ENCODE peak calls at places on chromosomes 3 and 15, in four cellular contexts. One of them, this sample, is unnamed.

GRCh38 chr15:31352283-31352880 is 25.7 kb downstream of the KLF13 start:
- DNase-seq in aorta: no peak
- DNase-seq in naive thymus-derived CD4-positive, alpha-beta T cell: no peak
- DNase-seq in GM06990: no peak
- DNase-seq in this sample: no peak

GRCh38 chr3:133821767-133822638 is 16.4 kb downstream of the SRPRB start:
- DNase-seq in GM06990: no peak
- DNase-seq in naive thymus-derived CD4-positive, alpha-beta T cell: no peak
- DNase-seq in aorta: peak; percentile 89
- DNase-seq in this sample: no peak

GRCh38 chr3:112319516-112320276 is 13.3 kb upstream of the CD200 start:
- DNase-seq in aorta: no peak
- DNase-seq in naive thymus-derived CD4-positive, alpha-beta T cell: no peak
- DNase-seq in GM06990: no peak
- DNase-seq in this sample: no peak

GRCh38 chr3:157460253-157460652 is 23.6 kb downstream of the PTX3 start:
- DNase-seq in aorta: no peak
- DNase-seq in naive thymus-derived CD4-positive, alpha-beta T cell: no peak
- DNase-seq in GM06990: no peak
- DNase-seq in this sample: no peak

GRCh38 chr15:45442497-45443135 is 64.3 kb upstream of the GATM start:
- DNase-seq in naive thymus-derived CD4-positive, alpha-beta T cell: no peak
- DNase-seq in aorta: no peak
- DNase-seq in GM06990: no peak
- DNase-seq in this sample: no peak

GRCh38 chr3:16474304-16474703 is 39.2 kb downstream of the RFTN1 start:
- DNase-seq in GM06990: no peak
- DNase-seq in naive thymus-derived CD4-positive, alpha-beta T cell: no peak
- DNase-seq in aorta: no peak
- DNase-seq in this sample: no peak

GRCh38 chr15:47422901-47423300 is 294.4 kb upstream of the SEMA6D start:
- DNase-seq in aorta: no peak
- DNase-seq in GM06990: no peak
- DNase-seq in naive thymus-derived CD4-positive, alpha-beta T cell: no peak
- DNase-seq in this sample: no peak

GRCh38 chr3:10371167-10371566 is 50.3 kb upstream of the SEC13 start:
- DNase-seq in GM06990: no peak
- DNase-seq in aorta: no peak
- DNase-seq in naive thymus-derived CD4-positive, alpha-beta T cell: no peak
- DNase-seq in this sample: no peak

GRCh38 chr3:42556089-42556632 is 25.6 kb downstream of the SEC22C start:
- DNase-seq in GM06990: no peak
- DNase-seq in naive thymus-derived CD4-positive, alpha-beta T cell: peak; percentile 66
- DNase-seq in aorta: no peak
- DNase-seq in this sample: no peak

GRCh38 chr3:127762077-127762786 is 60.1 kb downstream of the MGLL start:
- DNase-seq in GM06990: peak; percentile 68
- DNase-seq in aorta: peak; percentile 78
- DNase-seq in naive thymus-derived CD4-positive, alpha-beta T cell: no peak
- DNase-seq in this sample: peak; percentile 66

GRCh38 chr3:197504239-197505191 is 51.3 kb downstream of the BDH1 start:
- DNase-seq in GM06990: no peak
- DNase-seq in aorta: no peak
- DNase-seq in naive thymus-derived CD4-positive, alpha-beta T cell: no peak
- DNase-seq in this sample: no peak

GRCh38 chr3:179289295-179289694 is 33.5 kb upstream of the ZNF639 start:
- DNase-seq in aorta: no peak
- DNase-seq in naive thymus-derived CD4-positive, alpha-beta T cell: no peak
- DNase-seq in GM06990: no peak
- DNase-seq in this sample: no peak

GRCh38 chr3:185152433-185153169 is at the start of gene C3orf70:
- DNase-seq in aorta: peak; percentile 89
- DNase-seq in naive thymus-derived CD4-positive, alpha-beta T cell: no peak
- DNase-seq in GM06990: peak; percentile 44
- DNase-seq in this sample: no peak

GRCh38 chr15:71202712-71203111 is 87.4 kb downstream of the THSD4 start:
- DNase-seq in GM06990: no peak
- DNase-seq in aorta: no peak
- DNase-seq in naive thymus-derived CD4-positive, alpha-beta T cell: no peak
- DNase-seq in this sample: no peak

GRCh38 chr3:156264771-156265170 is 144.4 kb downstream of the KCNAB1 start:
- DNase-seq in aorta: no peak
- DNase-seq in naive thymus-derived CD4-positive, alpha-beta T cell: no peak
- DNase-seq in GM06990: no peak
- DNase-seq in this sample: no peak

GRCh38 chr3:138774529-138775253 is 60.0 kb downstream of the PIK3CB start:
- DNase-seq in GM06990: no peak
- DNase-seq in naive thymus-derived CD4-positive, alpha-beta T cell: no peak
- DNase-seq in aorta: no peak
- DNase-seq in this sample: no peak

GRCh38 chr15:29018406-29018805 is 132.6 kb downstream of the APBA2 start:
- DNase-seq in aorta: no peak
- DNase-seq in GM06990: no peak
- DNase-seq in naive thymus-derived CD4-positive, alpha-beta T cell: no peak
- DNase-seq in this sample: no peak

GRCh38 chr3:172591876-172592771 is 68.9 kb upstream of the TNFSF10 start:
- DNase-seq in naive thymus-derived CD4-positive, alpha-beta T cell: peak; percentile 47
- DNase-seq in GM06990: peak; percentile 72
- DNase-seq in aorta: no peak
- DNase-seq in this sample: peak; percentile 83

GRCh38 chr15:59294574-59294960 is 78.1 kb downstream of the MYO1E start:
- DNase-seq in aorta: no peak
- DNase-seq in GM06990: no peak
- DNase-seq in naive thymus-derived CD4-positive, alpha-beta T cell: no peak
- DNase-seq in this sample: no peak

GRCh38 chr3:8864570-8865350 is 95.3 kb upstream of the OXTR start:
- DNase-seq in GM06990: no peak
- DNase-seq in naive thymus-derived CD4-positive, alpha-beta T cell: no peak
- DNase-seq in aorta: no peak
- DNase-seq in this sample: no peak
- H3K4me3 ChIP-seq in GM06990: no peak overlapping the region
- H3K4me3 ChIP-seq in naive thymus-derived CD4-positive, alpha-beta T cell: no peak overlapping the region
- H3K4me3 ChIP-seq in aorta: no peak overlapping the region
- H3K4me3 ChIP-seq in this sample: no peak overlapping the region

GRCh38 chr3:121063628-121064027 is 155.6 kb downstream of the STXBP5L start:
- DNase-seq in aorta: peak; percentile 36
- DNase-seq in GM06990: no peak
- DNase-seq in naive thymus-derived CD4-positive, alpha-beta T cell: no peak
- DNase-seq in this sample: no peak
- H3K4me3 ChIP-seq in aorta: no peak overlapping the region
- H3K4me3 ChIP-seq in GM06990: no peak overlapping the region
- H3K4me3 ChIP-seq in naive thymus-derived CD4-positive, alpha-beta T cell: no peak overlapping the region
- H3K4me3 ChIP-seq in this sample: no peak overlapping the region

DNA sequence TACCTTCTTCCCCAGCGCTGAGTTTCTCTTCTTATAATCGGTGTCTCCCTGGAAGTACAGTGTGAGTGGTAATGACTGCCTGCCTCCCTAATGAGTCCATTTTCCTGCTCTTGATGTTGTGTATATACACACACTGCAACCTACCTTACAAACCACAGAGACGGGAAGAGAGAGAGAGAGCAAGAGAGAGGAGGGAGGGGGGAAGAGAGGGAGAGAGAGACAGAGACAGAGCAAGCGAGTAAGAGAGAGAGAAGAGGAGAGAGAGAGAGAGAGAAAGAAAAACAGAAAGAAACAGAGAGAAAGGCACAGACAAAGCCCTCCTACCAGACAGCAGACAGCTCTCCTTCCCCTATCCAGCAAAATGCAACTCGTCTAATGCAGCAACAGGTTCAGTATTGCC is 46.9 kb downstream of the ZBTB20 start:
- DNase-seq in naive thymus-derived CD4-positive, alpha-beta T cell: peak; percentile 68
- DNase-seq in GM06990: no peak
- DNase-seq in aorta: no peak
- DNase-seq in this sample: peak; percentile 13
- H3K4me3 ChIP-seq in naive thymus-derived CD4-positive, alpha-beta T cell: peak overlapping the region; percentile 57
- H3K4me3 ChIP-seq in GM06990: peak overlapping the region; percentile 41
- H3K4me3 ChIP-seq in aorta: peak overlapping the region; percentile 54
- H3K4me3 ChIP-seq in this sample: peak overlapping the region; percentile 40

DNA sequence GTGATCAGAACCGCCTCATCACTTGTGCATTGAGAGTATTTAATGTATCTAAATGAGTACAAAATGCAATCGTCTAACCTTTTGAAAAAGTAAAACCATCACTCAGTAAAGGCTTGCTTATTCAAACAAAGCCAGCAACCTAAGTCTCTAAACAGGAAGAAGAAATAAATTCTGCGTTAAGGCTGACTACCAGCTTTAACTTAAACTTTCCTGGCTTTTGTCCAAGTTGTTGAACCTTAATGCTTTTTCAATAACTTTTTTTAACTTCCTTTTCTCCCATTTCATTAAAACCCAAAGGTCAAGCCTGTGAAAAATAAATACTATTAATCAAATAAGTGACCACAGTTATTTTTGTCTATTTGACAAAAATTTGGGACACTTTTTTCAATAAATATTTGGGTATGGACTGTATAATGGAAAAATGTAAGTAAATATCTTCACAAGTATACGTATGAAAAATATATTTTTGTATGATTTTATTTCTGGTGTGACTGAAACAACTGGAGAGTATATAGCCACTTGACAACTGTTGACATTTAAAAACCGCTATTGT is 2.7 kb downstream of the KLHL24 start:
- DNase-seq in aorta: no peak
- DNase-seq in GM06990: no peak
- DNase-seq in naive thymus-derived CD4-positive, alpha-beta T cell: no peak
- DNase-seq in this sample: no peak
- H3K4me3 ChIP-seq in aorta: no peak overlapping the region
- H3K4me3 ChIP-seq in GM06990: no peak overlapping the region
- H3K4me3 ChIP-seq in naive thymus-derived CD4-positive, alpha-beta T cell: no peak overlapping the region
- H3K4me3 ChIP-seq in this sample: no peak overlapping the region

DNA sequence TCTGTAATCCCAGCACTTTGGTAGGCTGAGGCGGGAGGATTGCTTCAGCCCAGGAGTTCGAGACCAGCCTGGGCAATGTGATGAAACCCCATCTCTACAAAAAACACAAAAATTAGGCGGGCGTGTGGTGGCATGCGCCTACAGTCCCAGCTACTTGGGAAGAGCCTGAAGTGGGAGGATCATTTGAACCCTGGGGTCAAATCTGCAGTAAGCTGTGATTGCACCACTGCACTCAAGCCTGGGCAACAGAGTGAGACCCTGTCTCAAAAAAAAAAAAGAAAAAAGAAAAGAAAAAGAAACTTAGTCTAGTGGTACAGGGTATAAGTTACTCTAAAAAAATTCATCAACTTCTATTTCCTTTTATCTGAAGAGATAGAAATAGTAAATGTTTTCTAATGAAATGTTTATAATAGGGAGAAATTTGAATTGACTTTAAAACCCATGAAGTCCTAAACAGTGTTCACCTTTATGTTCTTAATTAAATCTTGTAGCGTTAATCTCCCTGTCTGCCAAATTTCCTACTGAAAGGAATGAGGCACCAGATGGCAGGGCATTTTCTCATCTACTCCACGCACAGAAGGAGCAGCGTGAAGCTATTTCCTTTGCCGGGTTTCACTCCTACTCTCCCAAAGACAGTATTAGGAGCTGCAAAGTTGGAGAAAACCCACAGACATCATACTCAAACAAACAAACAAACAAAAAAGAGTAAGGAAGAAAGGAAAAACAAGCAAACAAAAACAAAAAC is 1.9 kb downstream of the PCLAF start:
- DNase-seq in naive thymus-derived CD4-positive, alpha-beta T cell: no peak
- DNase-seq in aorta: no peak
- DNase-seq in GM06990: no peak
- DNase-seq in this sample: no peak
- H3K4me3 ChIP-seq in naive thymus-derived CD4-positive, alpha-beta T cell: no peak overlapping the region
- H3K4me3 ChIP-seq in aorta: no peak overlapping the region
- H3K4me3 ChIP-seq in GM06990: peak overlapping the region; percentile 77
- H3K4me3 ChIP-seq in this sample: peak overlapping the region; percentile 84

DNA sequence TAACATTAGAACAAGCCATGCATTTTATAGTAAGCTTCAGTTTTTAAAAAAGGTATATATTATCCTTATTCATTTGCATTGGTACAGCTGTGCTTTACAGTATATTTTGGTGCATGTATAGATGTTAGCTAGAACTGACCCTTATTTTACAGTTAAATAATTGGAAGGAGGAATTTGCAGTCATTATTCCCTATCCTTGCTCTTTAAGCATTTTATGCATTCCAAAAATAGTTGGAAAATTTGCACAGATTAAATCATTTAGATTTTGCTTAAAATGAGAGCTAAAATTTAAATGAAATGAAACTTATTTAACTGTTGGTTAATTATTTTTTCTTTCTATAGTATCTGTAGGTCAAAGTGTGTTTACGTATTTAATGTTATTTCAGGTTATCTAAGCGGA is 667.1 kb downstream of the NAALADL2 start:
- DNase-seq in aorta: no peak
- DNase-seq in naive thymus-derived CD4-positive, alpha-beta T cell: no peak
- DNase-seq in GM06990: no peak
- DNase-seq in this sample: no peak
- H3K4me3 ChIP-seq in aorta: peak overlapping the region; percentile 97
- H3K4me3 ChIP-seq in naive thymus-derived CD4-positive, alpha-beta T cell: no peak overlapping the region
- H3K4me3 ChIP-seq in GM06990: no peak overlapping the region
- H3K4me3 ChIP-seq in this sample: no peak overlapping the region

DNA sequence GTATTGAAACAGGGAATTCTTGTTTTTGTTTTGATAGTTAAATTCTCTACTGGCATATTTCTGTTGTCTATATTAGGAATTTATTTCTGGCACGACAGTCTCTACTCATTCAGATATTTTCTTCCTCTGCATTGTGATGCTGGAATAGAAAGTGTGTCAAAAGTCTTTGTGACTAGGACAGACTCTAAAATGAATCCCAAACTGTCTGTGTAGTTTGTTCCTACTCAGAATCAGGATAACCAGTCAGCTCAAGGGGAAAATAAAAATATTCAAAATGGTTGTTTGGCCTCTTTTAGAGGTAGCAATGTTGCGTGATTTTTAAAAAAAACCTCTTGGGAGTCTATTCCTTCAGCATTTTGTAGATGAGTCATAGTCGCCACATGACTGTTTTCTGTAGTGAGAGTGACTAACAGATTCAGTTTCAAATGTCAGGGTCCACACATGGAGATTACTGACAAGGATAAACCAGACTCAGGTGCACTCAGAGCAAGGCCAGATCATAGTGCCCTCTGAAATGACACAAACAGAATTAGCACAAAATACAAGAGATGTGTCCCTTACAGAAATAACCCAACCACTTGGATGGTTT is 13.1 kb downstream of the SLC7A14 start:
- DNase-seq in GM06990: peak; percentile 59
- DNase-seq in aorta: no peak
- DNase-seq in naive thymus-derived CD4-positive, alpha-beta T cell: no peak
- DNase-seq in this sample: peak; percentile 70
- H3K4me3 ChIP-seq in GM06990: no peak overlapping the region
- H3K4me3 ChIP-seq in aorta: no peak overlapping the region
- H3K4me3 ChIP-seq in naive thymus-derived CD4-positive, alpha-beta T cell: no peak overlapping the region
- H3K4me3 ChIP-seq in this sample: no peak overlapping the region

DNA sequence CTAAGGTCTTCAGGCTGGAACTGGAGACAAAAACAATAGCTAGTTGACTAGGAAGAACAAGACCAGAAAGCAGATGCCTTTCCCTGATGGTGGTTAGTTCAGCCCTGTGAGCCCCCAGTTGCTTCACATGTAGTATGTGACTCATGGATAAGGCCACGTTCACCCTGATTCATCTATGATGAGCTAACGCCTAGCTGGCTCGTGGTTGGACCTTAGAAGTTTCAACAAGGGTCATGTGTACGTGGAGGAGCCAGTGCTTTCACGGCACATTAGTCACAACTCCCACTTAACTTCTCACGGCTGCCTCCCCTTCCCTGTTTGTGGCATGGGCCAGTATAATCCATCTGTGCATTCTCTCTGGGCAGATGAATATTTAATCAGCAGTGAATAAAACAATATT is 20.6 kb downstream of the COL8A1 start:
- DNase-seq in aorta: peak; percentile 80
- DNase-seq in naive thymus-derived CD4-positive, alpha-beta T cell: no peak
- DNase-seq in GM06990: no peak
- DNase-seq in this sample: no peak
- H3K4me3 ChIP-seq in aorta: no peak overlapping the region
- H3K4me3 ChIP-seq in naive thymus-derived CD4-positive, alpha-beta T cell: no peak overlapping the region
- H3K4me3 ChIP-seq in GM06990: no peak overlapping the region
- H3K4me3 ChIP-seq in this sample: no peak overlapping the region